ENCODE peak calls at places on chromosome 18, in eight cellular contexts. X is Karpas-422; N is adrenal gland; E is activated naive CD4-positive, alpha-beta T cell; J is posterior vena cava; S is NCI-H1092; R is AML-193; B is AG09309. G is an unnamed sample.

GRCh38 chr18:62844850-62845643 is 129.7 kb downstream of the PHLPP1 start:
- DNase-seq in X (no peak), N (no peak), E (no peak), J (no peak), S (no peak), R (no peak), B (no peak), G (no peak)

GRCh38 chr18:3147935-3148554 is 71.7 kb downstream of the MYOM1 start:
- DNase-seq in X (no peak), N (no peak), E (no peak), J (no peak), S (no peak), R (no peak), B (no peak), G (no peak)

GRCh38 chr18:13237641-13238040 is 19.1 kb downstream of the LDLRAD4 start:
- DNase-seq in X (peak; percentile 14), N (no peak), E (no peak), J (no peak), S (no peak), R (no peak), B (no peak), G (no peak)

GRCh38 chr18:28189400-28190239 is 12.7 kb upstream of the CDH2 start:
- DNase-seq in X (peak; percentile 82), N (peak; percentile 80), E (no peak), J (no peak), S (no peak), R (peak; percentile 29), B (no peak), G (no peak)

GRCh38 chr18:63203497-63203896 is 116.1 kb downstream of the BCL2 start:
- DNase-seq in X (no peak), N (no peak), E (no peak), J (no peak), S (no peak), R (no peak), B (no peak), G (no peak)

GRCh38 chr18:22559414-22560282 is 141.9 kb upstream of the CTAGE1 start:
- DNase-seq in X (no peak), N (peak; percentile 90), E (no peak), J (peak; percentile 92), S (no peak), R (no peak), B (no peak), G (peak; percentile 93)

GRCh38 chr18:79681484-79682387 is 2.1 kb downstream of the CTDP1 start:
- DNase-seq in X (peak; percentile 56), N (no peak), E (peak; percentile 19), J (no peak), S (no peak), R (peak; percentile 50), B (no peak), G (peak; percentile 81)

GRCh38 chr18:45670281-45670962 is 53.6 kb upstream of the SLC14A1 start:
- DNase-seq in X (no peak), N (peak; percentile 80), E (peak; percentile 8), J (peak; percentile 83), S (no peak), R (peak; percentile 92), B (peak; percentile 34), G (no peak)

GRCh38 chr18:54387631-54388030 is 29.9 kb downstream of the C18orf54 start:
- DNase-seq in X (no peak), N (no peak), E (no peak), J (no peak), S (no peak), R (no peak), B (no peak), G (no peak)

GRCh38 chr18:29874519-29875098 is 1167.9 kb downstream of the DSC3 start:
- DNase-seq in X (peak; percentile 75), N (no peak), E (no peak), J (no peak), S (no peak), R (peak; percentile 43), B (no peak), G (no peak)

GRCh38 chr18:78293516-78293915 is 686.1 kb upstream of the SALL3 start:
- DNase-seq in X (no peak), N (no peak), E (no peak), J (no peak), S (peak; percentile 31), R (no peak), B (no peak), G (no peak)

GRCh38 chr18:73119574-73119973 is 251.8 kb upstream of the NETO1 start:
- DNase-seq in X (no peak), N (no peak), E (no peak), J (no peak), S (no peak), R (peak; percentile 41), B (no peak), G (no peak)

GRCh38 chr18:77098554-77099174 is 33.9 kb downstream of the MBP start:
- DNase-seq in X (no peak), N (no peak), E (no peak), J (peak; percentile 82), S (no peak), R (no peak), B (no peak), G (no peak)

GRCh38 chr18:58831610-58832009 is 33.1 kb upstream of the ZNF532 start:
- DNase-seq in X (no peak), N (no peak), E (no peak), J (no peak), S (no peak), R (no peak), B (peak; percentile 29), G (no peak)

GRCh38 chr18:50879302-50880107 is 587 bp downstream of the ME2 start:
- DNase-seq in X (peak; percentile 72), N (peak; percentile 54), E (no peak), J (peak; percentile 81), S (peak; percentile 49), R (peak; percentile 17), B (no peak), G (no peak)

GRCh38 chr18:33558529-33558928 is 19.5 kb upstream of the ASXL3 start:
- DNase-seq in X (no peak), N (no peak), E (no peak), J (no peak), S (no peak), R (no peak), B (no peak), G (no peak)

GRCh38 chr18:76721207-76721996 is 101.0 kb upstream of the ZNF236 start:
- DNase-seq in X (no peak), N (no peak), E (peak; percentile 43), J (no peak), S (no peak), R (no peak), B (no peak), G (no peak)

GRCh38 chr18:61738488-61738887 is 154.3 kb downstream of the RNF152 start:
- DNase-seq in X (no peak), N (peak; percentile 35), E (no peak), J (no peak), S (no peak), R (peak; percentile 4), B (no peak), G (no peak)

G was measured in mesenteric fat pad.